ENCODE peak calls at places on chromosome 14, in four cellular contexts. G is lower lobe of right lung, A is heart right ventricle, V is sigmoid colon. X is an unnamed sample.

GRCh38 chr14:60945984-60946383 is 34.9 kb downstream of the TRMT5 start:
- DNase-seq in G (no peak), A (no peak), V (no peak), X (no peak)

GRCh38 chr14:76657404-76657803 is 103.9 kb upstream of the VASH1 start:
- DNase-seq in G (no peak), A (no peak), V (no peak), X (no peak)

GRCh38 chr14:72839753-72840390 is 54.0 kb downstream of the DPF3 start:
- DNase-seq in G (no peak), A (no peak), V (no peak), X (no peak)

GRCh38 chr14:104887623-104888488 is 22.8 kb downstream of the CEP170B start:
- DNase-seq in G (no peak), A (no peak), V (peak), X (peak)

GRCh38 chr14:105059917-105060565 is 5.2 kb downstream of the GPR132 start:
- DNase-seq in G (no peak), A (no peak), V (no peak), X (no peak)

GRCh38 chr14:93042968-93043940 is 72.5 kb downstream of the ITPK1 start:
- DNase-seq in G (peak), A (peak), V (no peak), X (no peak)

GRCh38 chr14:101594511-101595148 is 33.3 kb downstream of the DIO3 start:
- DNase-seq in G (no peak), A (no peak), V (no peak), X (no peak)

GRCh38 chr14:73787760-73788508 is 63.7 kb upstream of the PTGR2 start:
- DNase-seq in G (no peak), A (no peak), V (peak), X (no peak)

GRCh38 chr14:35761922-35762321 is 47.2 kb downstream of the RALGAPA1 start:
- DNase-seq in G (no peak), A (no peak), V (no peak), X (no peak)

GRCh38 chr14:100237735-100238418 is 1.1 kb upstream of the YY1 start:
- DNase-seq in G (peak), A (peak), V (peak), X (peak)

GRCh38 chr14:76848879-76849278 is 22.7 kb downstream of the LRRC74A start:
- DNase-seq in G (no peak), A (no peak), V (no peak), X (no peak)

GRCh38 chr14:91202234-91202974 is 42.1 kb downstream of the GPR68 start:
- DNase-seq in G (peak), A (peak), V (peak), X (no peak)

DNA sequence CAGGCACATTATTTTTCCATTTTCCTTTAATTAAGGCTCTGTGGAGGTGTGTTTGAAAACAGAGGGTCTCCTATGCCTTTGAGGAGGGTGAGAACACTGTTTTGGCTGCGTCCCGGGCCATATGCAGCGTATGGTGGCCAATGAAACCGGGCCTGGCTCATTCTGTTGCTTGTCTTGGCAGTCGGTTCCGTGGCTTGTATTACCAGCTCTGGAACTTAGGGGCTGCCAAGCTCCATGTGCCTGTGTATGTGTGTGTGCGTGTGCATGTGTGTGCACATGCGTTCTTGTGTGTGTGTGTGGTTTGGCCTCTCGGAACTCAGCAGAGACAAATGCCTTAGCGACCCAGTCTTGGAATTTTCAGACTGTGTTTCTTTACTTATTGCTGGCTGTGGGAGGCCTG is 2.7 kb downstream of the JDP2 start:
- DNase-seq in G (no peak), A (peak), V (no peak), X (peak)
- H3K27ac ChIP-seq in G (no peak), A (peak), V (peak), X (peak)

GRCh38 chr14:90060965-90061848 is 587 bp upstream of the KCNK13 start:
- DNase-seq in G (no peak), A (peak), V (no peak), X (no peak)
- H3K4me3 ChIP-seq in G (peak), A (peak), V (peak), X (peak)

GRCh38 chr14:50985124-50985815 is 41.0 kb upstream of the PYGL start:
- DNase-seq in G (no peak), A (no peak), V (peak), X (no peak)
- TF ChIP-seq CTCF in G (no peak), A (no peak), V (no peak), X (no peak)

GRCh38 chr14:68668028-68668427 is 124.8 kb downstream of the ZFP36L1 start:
- DNase-seq in G (no peak), A (no peak), V (no peak), X (no peak)

GRCh38 chr14:68668531-68668930 is 124.3 kb downstream of the ZFP36L1 start:
- DNase-seq in G (no peak), A (no peak), V (no peak), X (no peak)

GRCh38 chr14:68670344-68670725 is 122.5 kb downstream of the ZFP36L1 start:
- DNase-seq in G (no peak), A (no peak), V (peak), X (no peak)

GRCh38 chr14:68669101-68669500 is 123.8 kb downstream of the ZFP36L1 start:
- DNase-seq in G (no peak), A (no peak), V (peak), X (no peak)

DNA sequence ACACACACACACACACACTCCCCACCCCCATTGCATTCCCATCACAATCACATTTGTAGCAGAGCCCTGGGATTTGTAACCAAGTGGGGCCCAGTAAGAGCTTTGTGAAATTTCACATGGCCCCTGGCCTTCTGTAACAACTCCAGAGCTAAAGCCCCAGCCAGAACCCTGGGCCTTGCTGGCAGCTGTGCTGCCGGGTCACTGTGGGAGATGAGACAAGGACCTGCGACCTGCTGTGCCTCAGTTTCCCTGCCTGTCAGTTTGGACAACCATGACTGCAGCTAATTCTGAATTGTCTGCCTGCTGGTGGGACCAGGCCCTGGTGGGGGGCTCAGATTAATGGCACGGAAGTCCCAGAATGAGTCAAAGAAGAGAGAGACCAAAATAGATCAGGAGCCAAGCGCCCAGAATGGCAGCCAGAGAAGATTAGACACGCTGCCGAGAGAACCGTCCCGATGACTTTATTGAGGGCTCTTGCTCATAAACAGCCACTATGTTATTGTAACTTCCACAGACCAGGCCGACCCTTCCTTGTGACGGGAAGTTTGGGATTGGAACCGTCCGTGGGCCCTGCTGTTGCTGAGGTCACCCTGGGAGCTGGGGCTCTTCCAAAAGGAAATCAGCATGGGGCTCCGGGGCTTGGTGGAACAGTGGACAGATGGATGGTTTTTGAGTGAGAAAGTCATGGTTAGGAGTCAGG is 123.1 kb downstream of the ZFP36L1 start:
- DNase-seq in G (no peak), A (peak), V (peak), X (no peak)
- H3K27ac ChIP-seq in G (peak), A (peak), V (peak), X (no peak)

DNA sequence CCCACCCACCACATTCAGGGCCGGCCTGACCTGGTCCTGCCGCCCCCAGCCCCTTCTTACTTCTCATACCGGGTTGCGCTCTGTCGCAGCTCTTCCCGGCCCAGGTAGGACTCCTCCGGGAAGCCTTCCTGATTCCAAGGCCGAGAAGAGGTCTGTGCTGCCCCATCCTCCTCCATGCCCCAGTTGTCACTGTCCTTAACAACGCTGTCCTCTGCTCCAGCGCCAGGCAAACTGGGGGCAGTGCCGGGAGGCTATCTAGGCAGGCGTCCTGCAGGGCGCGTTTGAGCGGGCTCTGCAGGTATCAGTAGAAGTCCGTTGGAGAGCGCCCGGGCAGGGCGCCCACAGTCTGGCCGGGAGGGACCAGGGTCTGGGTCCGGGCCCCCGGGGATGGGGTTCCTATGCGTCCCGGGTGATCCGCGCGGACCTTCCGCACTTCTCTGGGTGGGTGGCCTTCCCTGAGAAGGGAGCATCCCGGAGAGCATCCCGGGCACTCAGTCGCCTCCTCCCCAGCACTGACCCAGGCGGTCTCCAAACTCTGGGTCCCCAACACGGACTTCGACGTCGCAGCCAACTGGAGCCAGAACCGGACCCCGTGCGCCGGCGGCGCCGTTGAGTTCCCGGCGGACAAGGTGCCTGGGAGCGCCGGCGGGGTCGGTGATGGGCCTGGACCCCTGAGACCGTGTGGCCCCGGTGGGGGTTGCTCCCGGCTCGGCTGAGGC is 897 bp downstream of the AMN start:
- DNase-seq in G (peak), A (no peak), V (no peak), X (no peak)
- H3K4me3 ChIP-seq in G (peak), A (peak), V (peak), X (peak)